ENCODE peak calls at places on chromosomes 6 and 20, in eight cellular contexts. Q is activated CD4-positive, alpha-beta T cell treated with anti-CD3 and anti-CD28 coated beads for 1 hour; X is GM03348; M is activated naive CD8-positive, alpha-beta T cell treated with anti-CD3 and anti-CD28 coated beads, Interleukin-2, amount 50 U/mL, for 24 hours; T is AG08395; R is CD4-positive, alpha-beta T cell; D is cerebellum; Y is NCI-H2171 treated with DMSO at 0.1 percent for 48 hours. F is an unnamed sample.

GRCh38 chr20:19012671-19013070 is 199.1 kb downstream of the SCP2D1 start:
- DNase-seq in Q (no peak), X (peak; percentile 36), M (no peak), T (peak; percentile 63), R (no peak), D (no peak), Y (no peak), F (no peak)

GRCh38 chr6:8245736-8246135 is 143.4 kb upstream of the EEF1E1 start:
- DNase-seq in Q (no peak), X (no peak), M (no peak), T (no peak), R (no peak), D (no peak), Y (no peak), F (no peak)

GRCh38 chr6:113565306-113565705 is 291.8 kb upstream of the MARCKS start:
- DNase-seq in Q (no peak), X (no peak), M (no peak), T (no peak), R (no peak), D (no peak), Y (no peak), F (no peak)

GRCh38 chr6:142725024-142725770 is 219.8 kb downstream of the HIVEP2 start:
- DNase-seq in Q (no peak), X (no peak), M (no peak), T (no peak), R (no peak), D (no peak), Y (no peak), F (peak; percentile 35)

GRCh38 chr6:155498370-155498769 is 42.7 kb upstream of the NOX3 start:
- DNase-seq in Q (no peak), X (no peak), M (no peak), T (no peak), R (no peak), D (no peak), Y (no peak), F (no peak)

GRCh38 chr6:157912326-157912725 is 69.3 kb upstream of the SYNJ2 start:
- DNase-seq in Q (no peak), X (peak; percentile 90), M (no peak), T (peak; percentile 87), R (no peak), D (peak; percentile 39), Y (peak; percentile 81), F (no peak)

GRCh38 chr20:57392130-57392445 is 892 bp downstream of the RBM38 start:
- DNase-seq in Q (no peak), X (no peak), M (no peak), T (no peak), R (no peak), D (no peak), Y (no peak), F (peak; percentile 47)

GRCh38 chr6:56549014-56549413 is 93.7 kb downstream of the DST start:
- DNase-seq in Q (no peak), X (no peak), M (no peak), T (no peak), R (no peak), D (no peak), Y (no peak), F (peak; percentile 29)

GRCh38 chr6:159445351-159445750 is 247.7 kb downstream of the SOD2 start:
- DNase-seq in Q (no peak), X (no peak), M (no peak), T (no peak), R (no peak), D (no peak), Y (no peak), F (no peak)